ENCODE peak calls at places on chromosomes 16 and 17, in eight cellular contexts. F, B, T, N, I, K, P and M are unnamed samples.

GRCh38 chr16:73996624-73997339 is 299.8 kb upstream of the PSMD7 start:
- DNase-seq in I (no peak), K (no peak), F (no peak), N (no peak), T (no peak), P (no peak), B (no peak), M (no peak)

GRCh38 chr16:85448557-85449194 is 164.4 kb upstream of the GSE1 start:
- DNase-seq in F (no peak), T (no peak), P (peak), B (no peak), K (no peak), I (no peak), N (no peak), M (no peak)

GRCh38 chr16:70746708-70747424 is 54.1 kb downstream of the VAC14 start:
- DNase-seq in P (peak), K (peak), F (peak), B (peak), I (peak), N (peak), T (peak), M (no peak)

GRCh38 chr16:57970971-57971370 is at the start of gene CNGB1:
- DNase-seq in F (no peak), B (no peak), T (no peak), I (no peak), K (no peak), P (no peak), N (no peak), M (no peak)

GRCh38 chr16:48536600-48537200 is 73.3 kb downstream of the N4BP1 start:
- DNase-seq in T (no peak), P (no peak), I (no peak), K (no peak), N (no peak), F (no peak), B (peak), M (no peak)

GRCh38 chr16:84893467-84893848 is 73.7 kb downstream of the CRISPLD2 start:
- DNase-seq in I (no peak), B (no peak), N (no peak), K (no peak), T (no peak), P (no peak), F (no peak), M (no peak)

GRCh38 chr16:30473231-30474061 is 904 bp downstream of the ITGAL start:
- DNase-seq in N (no peak), I (no peak), F (no peak), P (peak), B (no peak), T (no peak), K (no peak), M (no peak)

GRCh38 chr16:89015271-89015859 is 38.4 kb upstream of the CBFA2T3 start:
- DNase-seq in P (peak), T (no peak), B (no peak), K (no peak), N (no peak), I (no peak), F (no peak), M (no peak)

GRCh38 chr16:22330326-22330725 is 33.1 kb downstream of the POLR3E start:
- DNase-seq in F (no peak), B (no peak), I (no peak), T (no peak), P (no peak), N (no peak), K (no peak), M (no peak)

GRCh38 chr16:19167710-19168172 is 299 bp upstream of the SYT17 start:
- DNase-seq in T (peak), P (peak), N (peak), I (peak), B (peak), F (peak), K (no peak), M (no peak)

GRCh38 chr16:50371936-50372595 is 3.3 kb upstream of the BRD7 start:
- DNase-seq in N (no peak), T (no peak), I (no peak), F (no peak), K (no peak), P (no peak), B (peak), M (no peak)

GRCh38 chr16:75385507-75386152 is 47.7 kb downstream of the CFDP1 start:
- DNase-seq in B (peak), P (no peak), N (peak), T (peak), I (peak), K (peak), F (peak), M (peak)

GRCh38 chr16:1537763-1538289 is 4.4 kb downstream of the TMEM204 start:
- DNase-seq in T (no peak), K (no peak), I (no peak), F (no peak), B (no peak), P (no peak), N (no peak), M (no peak)

GRCh38 chr17:39352511-39352910 is 48.9 kb downstream of the FBXL20 start:
- DNase-seq in T (no peak), P (no peak), I (no peak), K (no peak), N (no peak), F (no peak), B (no peak), M (no peak)

GRCh38 chr16:52705192-52705591 is 158.2 kb upstream of the TOX3 start:
- DNase-seq in T (no peak), F (no peak), P (no peak), K (no peak), B (no peak), N (no peak), I (no peak), M (no peak)

GRCh38 chr16:4213721-4214120 is 28.2 kb downstream of the SRL start:
- DNase-seq in F (no peak), P (no peak), N (no peak), T (no peak), K (no peak), B (peak), I (no peak), M (no peak)

GRCh38 chr17:8572767-8573166 is 57.8 kb downstream of the MYH10 start:
- DNase-seq in T (no peak), B (peak), F (no peak), P (no peak), I (no peak), K (no peak), N (no peak), M (no peak)

GRCh38 chr17:59425085-59425901 is 93.8 kb downstream of the YPEL2 start:
- DNase-seq in T (no peak), K (no peak), P (peak), I (peak), B (peak), N (peak), F (no peak), M (no peak)